ENCODE peak calls at places on chromosomes 12 and 14, in five cellular contexts. K is GM12878, T is HepG2, B is H1, P is K562. H is an unnamed sample. For H3K27me3, the result is how much of the 10 kb centered on the place peaks cover.

GRCh38 chr12:6570264-6570887 is 2.3 kb upstream of the NOP2 start:
- DNase-seq in T (peak), B (peak), K (no peak), P (peak), H (peak)

GRCh38 chr14:102063092-102063807 is 23.6 kb downstream of the HSP90AA1 start:
- DNase-seq in K (peak), P (peak), T (peak), B (peak), H (peak)

GRCh38 chr12:27820564-27820963 is 40.5 kb upstream of the MANSC4 start:
- DNase-seq in K (no peak), B (no peak), P (no peak), T (no peak), H (no peak)

GRCh38 chr14:41872906-41873305 is 266.2 kb downstream of the LRFN5 start:
- DNase-seq in T (no peak), P (no peak), K (no peak), B (no peak), H (no peak)

GRCh38 chr12:82176761-82177490 is 181.3 kb downstream of the CCDC59 start:
- DNase-seq in K (no peak), B (no peak), T (no peak), P (no peak), H (peak)

GRCh38 chr14:67395086-67395875 is 16.7 kb downstream of the PLEK2 start:
- DNase-seq in T (no peak), B (no peak), K (no peak), P (no peak), H (no peak)

GRCh38 chr14:50007123-50007903 is 109.1 kb downstream of the VCPKMT start:
- DNase-seq in T (no peak), K (no peak), B (no peak), P (no peak), H (peak)

GRCh38 chr14:74906923-74907620 is 16.0 kb downstream of the RPS6KL1 start:
- DNase-seq in T (no peak), B (no peak), P (no peak), K (no peak), H (peak)

GRCh38 chr12:85804663-85805062 is 31.5 kb downstream of the RASSF9 start:
- DNase-seq in K (no peak), P (no peak), B (no peak), T (no peak), H (no peak)

GRCh38 chr12:46677749-46678148 is 148.0 kb downstream of the SLC38A4 start:
- DNase-seq in T (peak), K (no peak), P (no peak), B (no peak), H (peak)

GRCh38 chr12:123741937-123742572 is 20.0 kb upstream of the DNAH10 start:
- DNase-seq in T (no peak), B (no peak), P (no peak), K (no peak), H (no peak)

GRCh38 chr12:123705935-123706334 is 6.2 kb upstream of the ATP6V0A2 start:
- DNase-seq in P (no peak), B (no peak), K (no peak), T (peak), H (peak)

GRCh38 chr14:96725232-96725631 is 72.0 kb upstream of the VRK1 start:
- DNase-seq in K (no peak), T (no peak), B (no peak), P (no peak), H (no peak)

GRCh38 chr14:95564060-95564459 is 29.2 kb downstream of the GLRX5 start:
- DNase-seq in T (no peak), K (no peak), B (no peak), P (no peak), H (no peak)

GRCh38 chr14:34498684-34499412 is 36.8 kb upstream of the SPTSSA start:
- DNase-seq in P (no peak), B (no peak), T (peak), K (no peak), H (peak)

GRCh38 chr14:101150010-101150409 is 246.5 kb upstream of the RTL1 start:
- DNase-seq in K (no peak), T (no peak), B (no peak), P (no peak), H (no peak)

GRCh38 chr12:107677671-107678070 is 7.9 kb upstream of the PWP1 start:
- DNase-seq in T (no peak), K (no peak), P (no peak), B (no peak), H (no peak)

GRCh38 chr12:25840678-25841077 is 117.8 kb upstream of the RASSF8 start:
- DNase-seq in P (no peak), K (no peak), B (no peak), T (no peak), H (no peak)

GRCh38 chr12:25843976-25844375 is 114.5 kb upstream of the RASSF8 start:
- DNase-seq in P (no peak), K (no peak), B (no peak), T (no peak), H (no peak)

GRCh38 chr12:25838007-25838406 is 120.5 kb upstream of the RASSF8 start:
- DNase-seq in T (no peak), K (no peak), B (no peak), P (no peak), H (peak)

GRCh38 chr12:25835385-25835784 is 123.1 kb upstream of the RASSF8 start:
- DNase-seq in B (no peak), K (no peak), T (no peak), P (no peak), H (no peak)

DNA sequence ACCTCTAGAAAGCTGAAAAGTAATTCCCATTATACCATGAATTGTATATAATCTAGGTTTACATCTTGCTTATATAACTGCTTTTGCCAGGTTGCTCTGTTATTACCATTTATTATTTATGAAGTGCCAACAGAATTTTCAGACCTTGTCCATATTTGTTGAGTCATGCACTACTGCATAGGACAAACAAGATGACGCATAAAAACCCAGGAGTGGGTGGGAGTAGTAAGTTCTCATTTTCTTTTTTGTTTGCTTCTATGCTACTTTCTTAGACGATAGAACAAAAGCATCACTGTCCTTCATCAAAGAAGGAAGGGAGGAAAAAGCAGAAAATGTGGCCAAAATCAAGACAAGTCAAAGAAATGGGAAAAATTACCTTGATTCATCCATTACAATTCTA is 119.0 kb upstream of the RASSF8 start:
- DNase-seq in B (no peak), P (no peak), K (no peak), T (no peak), H (no peak)
- TF ChIP-seq CREB1 in B (no peak), P (no peak), K (no peak), T (no peak), H (no peak)

GRCh38 chr14:60893916-60894315 is 87.0 kb downstream of the TRMT5 start:
- DNase-seq in K (no peak), T (no peak), P (no peak), B (no peak), H (peak)
- H3K27me3 ChIP-seq in K (under half), T (under half), P (under half), B (under half), H (under half)

GRCh38 chr14:104596451-104596918 is 8.1 kb downstream of the TMEM179 start:
- DNase-seq in P (no peak), K (no peak), B (no peak), T (no peak), H (no peak)
- TF ChIP-seq CREB1 in P (no peak), K (no peak), B (no peak), T (no peak), H (no peak)

DNA sequence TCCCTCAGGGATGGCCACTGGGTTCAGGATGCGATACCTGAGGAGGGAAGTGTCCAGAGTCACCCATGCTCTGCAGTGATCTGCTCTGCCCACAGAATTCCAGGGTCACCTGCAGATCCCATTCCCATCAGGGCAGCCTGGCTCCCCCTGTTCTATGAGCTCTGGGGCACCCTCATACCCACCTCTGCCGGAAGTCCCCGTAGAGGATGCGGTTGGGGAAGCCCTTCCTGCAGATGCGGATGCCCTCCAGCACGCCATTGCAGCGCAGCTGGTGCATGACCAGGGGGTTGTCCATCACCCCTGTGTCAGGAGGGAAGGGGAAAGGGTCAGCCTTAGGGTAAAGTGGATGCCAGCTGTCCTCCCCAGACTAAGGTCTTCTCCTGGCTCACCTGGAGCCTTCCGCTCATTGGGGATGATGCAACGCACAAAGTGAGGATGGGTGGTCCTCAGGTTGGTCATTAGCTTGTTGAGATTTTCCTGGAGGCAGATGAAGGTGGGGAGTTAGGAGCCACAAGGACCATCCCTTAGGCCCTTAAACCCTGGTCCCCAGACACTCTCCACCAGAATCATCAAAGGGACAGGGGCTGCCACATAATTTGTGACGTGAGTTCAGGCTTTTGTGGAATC is 11.2 kb downstream of the MYH6 start:
- DNase-seq in T (no peak), K (no peak), P (no peak), B (no peak), H (no peak)
- H3K27me3 ChIP-seq in T (half or more), K (under half), P (under half), B (under half), H (under half)